ENCODE peak calls at places on chromosomes 2 and 18, in eight cellular contexts. W, U, A, B, G, R, N and L are unnamed samples.

GRCh38 chr2:196201229-196201998 is 30.0 kb upstream of the STK17B start:
- DNase-seq in W (no peak), U (no peak), A (no peak), B (no peak), G (no peak), R (no peak), N (no peak), L (no peak)

GRCh38 chr2:191245869-191246531 is 796 bp downstream of the MYO1B start:
- DNase-seq in W (peak), U (no peak), A (peak), B (peak), G (peak), R (peak), N (peak), L (peak)

GRCh38 chr2:38650717-38651116 is 15.2 kb upstream of the GALM start:
- DNase-seq in W (no peak), U (no peak), A (no peak), B (no peak), G (no peak), R (no peak), N (no peak), L (no peak)

GRCh38 chr2:150876201-150877085 is 385.2 kb downstream of the RBM43 start:
- DNase-seq in W (no peak), U (no peak), A (no peak), B (no peak), G (no peak), R (no peak), N (no peak), L (no peak)

GRCh38 chr18:55300469-55301195 is 287.4 kb downstream of the TCF4 start:
- DNase-seq in W (no peak), U (no peak), A (no peak), B (no peak), G (peak), R (peak), N (no peak), L (no peak)

GRCh38 chr2:26630235-26630634 is 10.9 kb downstream of the CIB4 start:
- DNase-seq in W (no peak), U (no peak), A (no peak), B (no peak), G (no peak), R (no peak), N (no peak), L (no peak)

GRCh38 chr2:216246741-216247140 is 125.5 kb downstream of the MARCHF4 start:
- DNase-seq in W (no peak), U (no peak), A (no peak), B (no peak), G (no peak), R (no peak), N (no peak), L (no peak)

GRCh38 chr2:109612991-109613921 is 510 bp downstream of the SEPTIN10 start:
- DNase-seq in W (no peak), U (peak), A (no peak), B (peak), G (no peak), R (peak), N (no peak), L (no peak)

GRCh38 chr2:219017166-219017931 is 24.0 kb downstream of the CFAP65 start:
- DNase-seq in W (no peak), U (peak), A (no peak), B (no peak), G (no peak), R (no peak), N (no peak), L (no peak)

GRCh38 chr2:151766421-151767153 is 32.3 kb upstream of the NEB start:
- DNase-seq in W (no peak), U (no peak), A (no peak), B (no peak), G (no peak), R (no peak), N (no peak), L (no peak)

GRCh38 chr2:20650412-20650879 is 452 bp downstream of the HS1BP3 start:
- DNase-seq in W (peak), U (peak), A (no peak), B (peak), G (peak), R (no peak), N (peak), L (no peak)

GRCh38 chr2:231348173-231348572 is 47.3 kb upstream of the B3GNT7 start:
- DNase-seq in W (no peak), U (no peak), A (no peak), B (no peak), G (no peak), R (no peak), N (no peak), L (no peak)

GRCh38 chr2:215022418-215022817 is 116.0 kb downstream of the ABCA12 start:
- DNase-seq in W (no peak), U (no peak), A (no peak), B (no peak), G (no peak), R (no peak), N (no peak), L (no peak)